ENCODE peak calls at places on chromosomes 4 and X, in ten cellular contexts. E is colonic mucosa, S is tibial artery, O is neural progenitor cell, I is dorsolateral prefrontal cortex, Q is GM23338, T is lower lobe of right lung, A is WERI-Rb-1, L is lung, Z is heart left ventricle. D is an unnamed sample. For H3K27me3, the result is how much of the 10 kb centered on the place peaks cover.

GRCh38 chr4:179597301-179597700 is 2155.1 kb upstream of the AGA start:
- DNase-seq in E (no peak), S (no peak), O (peak), I (no peak), Q (no peak), T (no peak), A (no peak), L (no peak), Z (no peak), D (no peak)

GRCh38 chrX:74449322-74449936 is 28.1 kb downstream of the SLC16A2 start:
- DNase-seq in E (no peak), S (no peak), O (no peak), I (no peak), Q (no peak), T (no peak), A (no peak), L (no peak), Z (no peak), D (peak)

GRCh38 chr4:124711469-124712416 is 789 bp downstream of the ANKRD50 start:
- DNase-seq in E (peak), S (peak), O (peak), I (peak), Q (peak), T (peak), A (peak), L (peak), Z (peak), D (peak)

GRCh38 chr4:150089732-150090131 is 11.5 kb downstream of the DCLK2 start:
- DNase-seq in E (no peak), S (no peak), O (no peak), I (no peak), Q (no peak), T (no peak), A (no peak), L (no peak), Z (no peak), D (no peak)

GRCh38 chr4:97500423-97500822 is 642.9 kb downstream of the STPG2 start:
- DNase-seq in E (no peak), S (no peak), O (no peak), I (no peak), Q (no peak), T (no peak), A (no peak), L (no peak), Z (no peak), D (no peak)

GRCh38 chr4:54386270-54386669 is 157.2 kb downstream of the PDGFRA start:
- DNase-seq in E (no peak), S (no peak), O (no peak), I (no peak), Q (no peak), T (no peak), A (no peak), L (no peak), Z (no peak), D (no peak)

GRCh38 chr4:189436207-189436606 is 504.5 kb upstream of the FRG1 start:
- DNase-seq in E (no peak), S (no peak), O (peak), I (no peak), Q (peak), T (no peak), A (no peak), L (no peak), Z (no peak), D (no peak)

GRCh38 chrX:150648296-150648940 is 44.8 kb upstream of the MTMR1 start:
- DNase-seq in E (no peak), S (no peak), O (no peak), I (no peak), Q (no peak), T (no peak), A (no peak), L (no peak), Z (no peak), D (no peak)

GRCh38 chrX:40496728-40497127 is 84.0 kb upstream of the ATP6AP2 start:
- DNase-seq in E (no peak), S (no peak), O (peak), I (no peak), Q (peak), T (no peak), A (no peak), L (no peak), Z (no peak), D (no peak)

GRCh38 chrX:12709047-12709446 is 82.2 kb upstream of the PRPS2 start:
- DNase-seq in E (no peak), S (no peak), O (peak), I (no peak), Q (no peak), T (no peak), A (no peak), L (no peak), Z (no peak), D (no peak)

GRCh38 chr4:32106767-32107166 is 1386.6 kb downstream of the PCDH7 start:
- DNase-seq in E (no peak), S (no peak), O (no peak), I (no peak), Q (no peak), T (no peak), A (no peak), L (no peak), Z (no peak), D (no peak)

DNA sequence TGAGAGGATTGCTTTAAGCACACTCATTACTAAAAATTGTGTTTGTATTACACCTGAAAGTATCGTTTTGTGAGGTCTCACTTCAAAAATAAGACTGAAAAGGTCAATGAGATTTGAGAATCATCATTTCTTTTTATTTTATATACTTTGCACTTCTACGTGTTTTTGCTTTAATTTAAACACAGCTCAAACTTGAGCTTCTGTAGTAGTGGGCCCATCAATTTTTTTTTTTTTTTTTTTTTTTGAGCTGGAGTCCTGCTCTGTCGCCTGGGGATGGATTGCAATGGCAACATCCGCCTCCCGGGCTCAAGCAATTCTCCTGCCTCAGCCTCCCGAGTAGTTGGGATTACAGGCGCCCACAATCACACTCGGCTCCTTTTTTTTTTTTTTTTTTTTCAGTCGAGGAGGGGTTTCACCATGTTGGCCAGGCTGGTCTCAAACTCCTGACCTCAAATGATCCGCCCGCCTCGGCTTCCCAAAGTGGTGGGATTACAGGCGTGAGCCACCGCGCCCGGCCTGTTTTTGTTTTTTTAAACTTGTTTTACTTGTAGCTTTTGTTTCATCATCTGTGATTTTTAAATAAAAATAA is 1.5 kb downstream of the GSTCD start:
- DNase-seq in E (no peak), S (no peak), O (no peak), I (no peak), Q (peak), T (no peak), A (peak), L (no peak), Z (no peak), D (no peak)
- H3K4me3 ChIP-seq in E (no peak), S (no peak), O (peak), I (peak), Q (peak), T (no peak), A (peak), L (no peak), Z (no peak), D (no peak)

DNA sequence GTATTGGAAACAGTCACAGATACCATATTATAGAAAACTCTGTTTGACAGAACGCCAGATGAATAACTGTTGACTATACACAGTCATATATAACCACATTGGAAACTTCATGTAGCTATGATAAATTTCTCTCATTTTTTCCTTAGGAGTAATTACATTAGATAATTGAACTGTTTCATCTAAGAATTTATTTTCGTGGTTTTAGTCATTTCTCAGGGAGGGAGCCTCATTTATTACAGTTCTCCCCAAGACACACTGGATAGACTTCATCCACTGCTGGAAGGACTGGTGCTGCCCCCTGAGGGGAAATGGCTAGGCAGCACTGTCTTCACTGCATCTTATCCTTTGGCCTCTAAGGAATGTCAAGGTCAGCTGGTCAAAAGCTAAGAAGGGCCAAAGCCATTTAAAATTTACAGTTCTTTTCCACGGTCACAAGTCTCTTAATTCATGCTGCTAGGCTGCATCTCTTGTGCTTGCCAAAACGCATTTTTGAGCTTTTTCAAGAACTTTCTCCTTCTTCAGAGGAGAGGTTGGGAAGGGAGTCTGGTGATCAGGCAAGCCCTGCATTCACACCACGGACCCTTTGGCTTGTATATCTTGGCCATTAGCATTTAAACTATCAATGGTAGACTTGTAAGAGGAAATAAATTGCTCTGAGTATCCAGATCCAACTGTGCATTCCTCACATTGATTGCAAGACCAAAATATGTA is 145.1 kb downstream of the CBR4 start:
- DNase-seq in E (no peak), S (no peak), O (no peak), I (no peak), Q (peak), T (no peak), A (no peak), L (no peak), Z (no peak), D (peak)
- TF ChIP-seq CTCF in E (no peak), S (no peak), O (peak), I (no peak), Q (peak), T (peak), A (peak), L (no peak), Z (no peak), D (peak)

GRCh38 chr4:71187399-71188196 is 151.2 kb upstream of the SLC4A4 start:
- DNase-seq in E (peak), S (peak), O (peak), I (peak), Q (no peak), T (peak), A (no peak), L (peak), Z (peak), D (peak)

GRCh38 chr4:71188197-71188625 is 150.6 kb upstream of the SLC4A4 start:
- DNase-seq in E (peak), S (no peak), O (peak), I (no peak), Q (peak), T (no peak), A (no peak), L (no peak), Z (no peak), D (peak)

GRCh38 chr4:71186566-71187398 is 152.0 kb upstream of the SLC4A4 start:
- DNase-seq in E (peak), S (peak), O (peak), I (peak), Q (peak), T (peak), A (peak), L (peak), Z (peak), D (peak)

GRCh38 chr4:71184195-71184781 is 154.5 kb upstream of the SLC4A4 start:
- DNase-seq in E (peak), S (no peak), O (peak), I (peak), Q (peak), T (no peak), A (peak), L (peak), Z (peak), D (peak)

DNA sequence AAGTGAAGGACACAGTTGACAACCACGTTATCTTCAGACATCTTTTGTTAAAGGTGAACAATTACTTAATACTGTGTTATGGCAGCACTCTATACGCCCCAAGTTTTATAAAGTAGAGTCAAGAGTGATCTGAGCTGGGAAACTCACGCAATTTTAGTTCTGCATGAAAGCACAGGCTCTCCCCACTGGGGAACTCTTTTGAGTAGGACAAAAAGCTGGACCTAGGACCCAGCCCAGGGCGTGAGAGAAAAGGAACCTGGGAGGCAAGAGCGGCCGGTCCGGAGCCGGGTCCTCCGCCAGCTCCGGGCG is 152.6 kb upstream of the SLC4A4 start:
- DNase-seq in E (no peak), S (no peak), O (no peak), I (no peak), Q (no peak), T (no peak), A (no peak), L (no peak), Z (no peak), D (no peak)
- H3K27me3 ChIP-seq in E (under half), S (under half), O (half or more), I (under half), Q (under half), T (under half), A (under half), L (under half), Z (under half), D (under half)

GRCh38 chr4:184817494-184818215 is 8.1 kb downstream of the ACSL1 start:
- DNase-seq in E (no peak), S (peak), O (no peak), I (no peak), Q (no peak), T (no peak), A (no peak), L (no peak), Z (no peak), D (no peak)
- H3K4me3 ChIP-seq in E (no peak), S (no peak), O (no peak), I (no peak), Q (no peak), T (no peak), A (no peak), L (no peak), Z (no peak), D (no peak)

DNA sequence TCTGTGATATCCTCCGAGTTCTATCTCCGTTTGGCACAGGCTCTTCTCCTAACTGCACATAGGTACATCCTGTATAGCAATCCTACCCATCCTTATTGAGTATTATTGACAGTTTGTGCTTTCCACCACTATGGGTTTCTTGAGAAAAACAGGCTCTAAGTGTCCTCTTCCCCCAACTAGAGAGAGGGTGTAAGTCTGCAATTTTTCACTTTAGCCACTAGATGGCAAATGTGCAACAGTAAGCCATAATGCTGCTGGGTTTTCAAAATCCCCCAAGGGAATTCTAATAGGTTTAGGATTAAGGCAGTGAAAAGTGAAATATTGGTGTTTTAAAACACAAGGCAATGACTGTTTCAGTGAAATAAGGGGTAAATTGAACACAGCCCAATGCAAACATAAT is 239.1 kb upstream of the HTR2C start:
- DNase-seq in E (no peak), S (no peak), O (peak), I (no peak), Q (peak), T (no peak), A (no peak), L (no peak), Z (no peak), D (no peak)
- TF ChIP-seq CTCF in E (peak), S (peak), O (peak), I (peak), Q (peak), T (peak), A (peak), L (no peak), Z (peak), D (no peak)

GRCh38 chrX:73182502-73183114 is 32.0 kb downstream of the NAP1L2 start:
- DNase-seq in E (no peak), S (no peak), O (no peak), I (no peak), Q (no peak), T (no peak), A (no peak), L (no peak), Z (no peak), D (no peak)
- H3K27me3 ChIP-seq in E (under half), S (under half), O (under half), I (under half), Q (under half), T (under half), A (under half), L (under half), Z (under half), D (under half)

GRCh38 chrX:151702021-151702714 is 6.9 kb downstream of the PRRG3 start:
- DNase-seq in E (no peak), S (no peak), O (no peak), I (no peak), Q (no peak), T (no peak), A (no peak), L (no peak), Z (no peak), D (no peak)
- H3K4me3 ChIP-seq in E (no peak), S (no peak), O (no peak), I (no peak), Q (no peak), T (no peak), A (no peak), L (no peak), Z (no peak), D (no peak)

GRCh38 chrX:71068052-71068918 is at the start of gene SNX12:
- DNase-seq in E (peak), S (peak), O (peak), I (peak), Q (peak), T (peak), A (peak), L (peak), Z (peak), D (peak)
- TF ChIP-seq CTCF in E (no peak), S (no peak), O (no peak), I (no peak), Q (no peak), T (no peak), A (no peak), L (peak), Z (no peak), D (peak)

D was measured in thyroid gland.